ENCODE peak calls at places on chromosomes 12 and 14, in six cellular contexts. K is stimulated activated CD4-positive, alpha-beta T cell treated with anti-CD3 and anti-CD28 coated beads, Interleukin-15, amount 100 ng/mL, for 1 hour; D is GDM1; E is mucosa of gallbladder; S is activated T-cell treated with anti-CD3 and anti-CD28 coated beads for 1 hour; O is fibroblast of gingiva. I is an unnamed sample.

GRCh38 chr14:89420502-89420901 is 3.5 kb upstream of the FOXN3 start:
- DNase-seq in K (no peak), D (no peak), E (no peak), S (no peak), O (no peak), I (no peak)

GRCh38 chr14:28242895-28243294 is 523.7 kb upstream of the FOXG1 start:
- DNase-seq in K (no peak), D (no peak), E (no peak), S (no peak), O (no peak), I (no peak)

GRCh38 chr12:101166866-101167265 is 43.2 kb downstream of the SLC5A8 start:
- DNase-seq in K (no peak), D (no peak), E (no peak), S (no peak), O (no peak), I (no peak)

GRCh38 chr12:113850309-113851056 is 115.6 kb downstream of the RBM19 start:
- DNase-seq in K (no peak), D (no peak), E (no peak), S (no peak), O (peak), I (peak)

GRCh38 chr14:105913221-105913620 is 386.8 kb downstream of the TMEM121 start:
- DNase-seq in K (no peak), D (no peak), E (no peak), S (no peak), O (no peak), I (no peak)

GRCh38 chr12:127191124-127191523 is 1075.8 kb upstream of the TMEM132C start:
- DNase-seq in K (no peak), D (no peak), E (no peak), S (no peak), O (peak), I (no peak)

GRCh38 chr12:20220339-20220738 is 148.0 kb upstream of the PDE3A start:
- DNase-seq in K (no peak), D (no peak), E (no peak), S (no peak), O (peak), I (no peak)

GRCh38 chr12:62640910-62641448 is 174.4 kb downstream of the MON2 start:
- DNase-seq in K (no peak), D (no peak), E (no peak), S (no peak), O (no peak), I (no peak)

GRCh38 chr12:129193263-129193871 is 340.1 kb downstream of the GLT1D1 start:
- DNase-seq in K (no peak), D (no peak), E (no peak), S (no peak), O (no peak), I (no peak)

GRCh38 chr14:73289729-73290128 is 52.4 kb downstream of the PAPLN start:
- DNase-seq in K (no peak), D (no peak), E (no peak), S (no peak), O (peak), I (no peak)

GRCh38 chr12:52585001-52585400 is 11.4 kb upstream of the KRT74 start:
- DNase-seq in K (no peak), D (peak), E (no peak), S (no peak), O (no peak), I (no peak)

GRCh38 chr12:93245543-93245942 is 132.2 kb upstream of the NUDT4 start:
- DNase-seq in K (no peak), D (no peak), E (no peak), S (peak), O (no peak), I (no peak)

GRCh38 chr14:65224799-65225198 is 122.5 kb upstream of the MAX start:
- DNase-seq in K (no peak), D (no peak), E (no peak), S (no peak), O (peak), I (peak)

GRCh38 chr12:115618105-115618504 is 659.4 kb downstream of the MED13L start:
- DNase-seq in K (no peak), D (no peak), E (no peak), S (no peak), O (no peak), I (no peak)

GRCh38 chr14:23644195-23644918 is 8.2 kb downstream of the DHRS2 start:
- DNase-seq in K (no peak), D (no peak), E (no peak), S (no peak), O (no peak), I (no peak)

GRCh38 chr14:90624228-90624627 is 192.0 kb downstream of the TTC7B start:
- DNase-seq in K (no peak), D (no peak), E (peak), S (no peak), O (no peak), I (no peak)

GRCh38 chr14:60964901-60965300 is 16.0 kb downstream of the TRMT5 start:
- DNase-seq in K (no peak), D (no peak), E (no peak), S (no peak), O (peak), I (no peak)

GRCh38 chr12:122876724-122877123 is 19.2 kb downstream of the VPS37B start:
- DNase-seq in K (no peak), D (no peak), E (no peak), S (no peak), O (no peak), I (no peak)

GRCh38 chr14:88554458-88555286 is at the start of gene PTPN21:
- DNase-seq in K (no peak), D (no peak), E (peak), S (no peak), O (peak), I (peak)

I was measured in globus pallidus.